ENCODE peak calls at places on chromosomes 12 and 14, in seven cellular contexts. S, B, F, C, H, K and V are unnamed samples.

GRCh38 chr12:27667540-27667939 is 28.7 kb upstream of the REP15 start:
- DNase-seq in K (no peak), F (no peak), H (no peak), B (no peak), C (no peak), S (no peak), V (no peak)

GRCh38 chr12:88242161-88242925 is 100.2 kb downstream of the TMTC3 start:
- DNase-seq in S (no peak), H (no peak), F (no peak), C (no peak), K (no peak), B (no peak), V (no peak)

GRCh38 chr14:61566537-61567225 is 128.6 kb upstream of the HIF1A start:
- DNase-seq in C (no peak), K (no peak), F (no peak), B (no peak), S (no peak), H (no peak), V (no peak)

GRCh38 chr12:14948672-14949071 is 10.3 kb upstream of the ERP27 start:
- DNase-seq in S (no peak), F (no peak), B (peak), C (no peak), K (peak), H (peak), V (no peak)

GRCh38 chr12:109944975-109945374 is 44.9 kb downstream of the TCHP start:
- DNase-seq in K (no peak), S (peak), H (peak), B (no peak), F (no peak), C (no peak), V (no peak)

GRCh38 chr14:78721756-78722455 is 551.7 kb downstream of the NRXN3 start:
- DNase-seq in B (no peak), K (peak), C (no peak), H (no peak), F (no peak), S (no peak), V (no peak)

GRCh38 chr12:111201036-111201435 is 167.9 kb downstream of the PHETA1 start:
- DNase-seq in F (no peak), C (no peak), B (no peak), K (no peak), S (no peak), H (no peak), V (no peak)

GRCh38 chr14:53608369-53608768 is 348.3 kb downstream of the BMP4 start:
- DNase-seq in C (no peak), S (no peak), F (no peak), H (no peak), K (no peak), B (no peak), V (no peak)

GRCh38 chr12:108825205-108825950 is 32.0 kb downstream of the SSH1 start:
- DNase-seq in K (no peak), H (no peak), S (no peak), F (no peak), C (no peak), B (no peak), V (no peak)

GRCh38 chr12:31970199-31970598 is 11.0 kb downstream of the RESF1 start:
- DNase-seq in C (no peak), K (no peak), H (no peak), S (no peak), F (no peak), B (no peak), V (no peak)

GRCh38 chr12:68959457-68960161 is 26.6 kb upstream of the CPM start:
- DNase-seq in S (no peak), B (no peak), K (no peak), C (no peak), F (no peak), H (no peak), V (no peak)

GRCh38 chr12:108175310-108175709 is 46.2 kb downstream of the WSCD2 start:
- DNase-seq in B (no peak), C (no peak), K (no peak), F (no peak), H (no peak), S (no peak), V (no peak)

GRCh38 chr14:59281613-59282012 is 93.1 kb downstream of the DAAM1 start:
- DNase-seq in B (no peak), F (no peak), H (no peak), C (no peak), S (no peak), K (no peak), V (no peak)

GRCh38 chr14:33943081-33943480 is 7.8 kb downstream of the EGLN3 start:
- DNase-seq in H (no peak), F (no peak), K (peak), C (no peak), B (no peak), S (peak), V (no peak)

GRCh38 chr14:75138492-75138891 is 11.6 kb upstream of the NEK9 start:
- DNase-seq in K (no peak), S (no peak), C (no peak), B (no peak), H (no peak), F (no peak), V (no peak)

GRCh38 chr12:49357099-49357678 is 10.1 kb upstream of the SPATS2 start:
- DNase-seq in H (no peak), B (no peak), F (no peak), C (no peak), S (no peak), K (no peak), V (no peak)

GRCh38 chr14:64118892-64119291 is 175.3 kb downstream of the ESR2 start:
- DNase-seq in H (no peak), B (no peak), K (no peak), S (no peak), C (no peak), F (no peak), V (no peak)

GRCh38 chr12:116520801-116521471 is 38.2 kb upstream of the MAP1LC3B2 start:
- DNase-seq in F (no peak), S (no peak), B (no peak), C (no peak), K (no peak), H (no peak), V (no peak)

GRCh38 chr14:78157855-78158436 is 12.2 kb upstream of the NRXN3 start:
- DNase-seq in S (no peak), B (no peak), H (no peak), K (no peak), C (no peak), F (no peak), V (peak)

GRCh38 chr14:56342419-56342901 is 224.2 kb downstream of the PELI2 start:
- DNase-seq in H (no peak), C (no peak), F (no peak), S (no peak), K (no peak), B (no peak), V (no peak)

GRCh38 chr12:6828671-6829531 is 694 bp downstream of the P3H3 start:
- DNase-seq in C (no peak), K (peak), F (peak), H (no peak), S (peak), B (no peak), V (no peak)

GRCh38 chr12:116882742-116883141 is 1.5 kb upstream of the HRK start:
- DNase-seq in H (no peak), K (no peak), C (no peak), F (no peak), S (no peak), B (no peak), V (no peak)

GRCh38 chr12:46492471-46493351 is 120.1 kb upstream of the SLC38A2 start:
- DNase-seq in B (no peak), C (no peak), S (peak), F (no peak), K (peak), H (no peak), V (no peak)

GRCh38 chr12:86138770-86139169 is 117.4 kb downstream of the MGAT4C start:
- DNase-seq in S (no peak), C (no peak), B (no peak), H (no peak), K (no peak), F (no peak), V (no peak)

GRCh38 chr12:118946256-118946655 is 35.1 kb upstream of the SRRM4 start:
- DNase-seq in C (no peak), H (no peak), F (no peak), S (no peak), B (no peak), K (no peak), V (no peak)

GRCh38 chr12:60269611-60270269 is 673.9 kb downstream of the SLC16A7 start:
- DNase-seq in B (no peak), K (no peak), H (no peak), F (no peak), S (no peak), C (no peak), V (no peak)

GRCh38 chr12:120961604-120962486 is 16.5 kb upstream of the HNF1A start:
- DNase-seq in B (no peak), H (no peak), F (no peak), C (no peak), S (peak), K (no peak), V (no peak)

GRCh38 chr12:20415013-20415412 is 46.7 kb downstream of the PDE3A start:
- DNase-seq in S (no peak), C (no peak), B (no peak), H (no peak), K (no peak), F (no peak), V (no peak)

GRCh38 chr14:39113685-39114072 is 444 bp upstream of the GEMIN2 start:
- DNase-seq in F (no peak), B (no peak), K (no peak), C (no peak), S (no peak), H (no peak), V (no peak)